ENCODE peak calls at places on chromosomes 7 and 10, in eight cellular contexts. O is pancreas; N is activated CD4-positive, CD25-positive, alpha-beta regulatory T cell; S is AG04450; D is NCI-H1105; X is ovary; L is skeletal muscle cell; B is hypothalamus. M is an unnamed sample.

GRCh38 chr10:73287441-73287840 is 35.0 kb upstream of the MRPS16 start:
- DNase-seq in O (no peak), N (no peak), S (no peak), D (no peak), X (no peak), L (no peak), B (no peak), M (no peak)

GRCh38 chr7:44793919-44794715 is 2.4 kb upstream of the PPIA start:
- DNase-seq in O (no peak), N (no peak), S (no peak), D (no peak), X (no peak), L (no peak), B (no peak), M (no peak)

GRCh38 chr7:27095897-27096755 is at the start of gene HOXA1:
- DNase-seq in O (peak), N (peak), S (peak), D (peak), X (peak), L (peak), B (no peak), M (peak)

GRCh38 chr10:102368072-102368471 is 27.4 kb upstream of the NFKB2 start:
- DNase-seq in O (no peak), N (no peak), S (no peak), D (no peak), X (no peak), L (no peak), B (no peak), M (no peak)

GRCh38 chr10:61882621-61883375 is 18.7 kb upstream of the ARID5B start:
- DNase-seq in O (no peak), N (peak), S (no peak), D (no peak), X (no peak), L (no peak), B (no peak), M (no peak)

GRCh38 chr10:42488416-42488815 is 150.0 kb downstream of the ZNF33B start:
- DNase-seq in O (no peak), N (no peak), S (no peak), D (no peak), X (no peak), L (no peak), B (no peak), M (no peak)

GRCh38 chr10:34549001-34549400 is 266.1 kb downstream of the PARD3 start:
- DNase-seq in O (no peak), N (no peak), S (no peak), D (no peak), X (no peak), L (no peak), B (no peak), M (no peak)

GRCh38 chr10:114916653-114917052 is 21.3 kb upstream of the TRUB1 start:
- DNase-seq in O (no peak), N (no peak), S (no peak), D (no peak), X (no peak), L (no peak), B (no peak), M (no peak)

GRCh38 chr7:45401851-45402250 is 172.3 kb upstream of the ADCY1 start:
- DNase-seq in O (no peak), N (no peak), S (no peak), D (no peak), X (no peak), L (no peak), B (no peak), M (no peak)

GRCh38 chr10:28644647-28645046 is 32.7 kb upstream of the BAMBI start:
- DNase-seq in O (no peak), N (no peak), S (no peak), D (no peak), X (no peak), L (no peak), B (no peak), M (no peak)

GRCh38 chr10:121935702-121936101 is 7.9 kb upstream of the ATE1 start:
- DNase-seq in O (no peak), N (no peak), S (no peak), D (no peak), X (no peak), L (no peak), B (no peak), M (no peak)

GRCh38 chr7:70016044-70016770 is 417.9 kb downstream of the AUTS2 start:
- DNase-seq in O (no peak), N (no peak), S (no peak), D (no peak), X (no peak), L (peak), B (no peak), M (no peak)

GRCh38 chr7:158295966-158296797 is 291.4 kb downstream of the PTPRN2 start:
- DNase-seq in O (no peak), N (no peak), S (no peak), D (no peak), X (no peak), L (no peak), B (no peak), M (no peak)

GRCh38 chr7:132528695-132529094 is 47.6 kb downstream of the PLXNA4 start:
- DNase-seq in O (no peak), N (no peak), S (no peak), D (no peak), X (no peak), L (no peak), B (no peak), M (no peak)

GRCh38 chr7:107167483-107168232 is 1.1 kb upstream of the HBP1 start:
- DNase-seq in O (no peak), N (peak), S (peak), D (peak), X (no peak), L (peak), B (no peak), M (peak)

GRCh38 chr7:137544450-137545058 is 201.0 kb upstream of the PTN start:
- DNase-seq in O (no peak), N (no peak), S (no peak), D (no peak), X (no peak), L (no peak), B (no peak), M (no peak)

GRCh38 chr10:28806951-28807759 is 129.8 kb downstream of the BAMBI start:
- DNase-seq in O (no peak), N (no peak), S (no peak), D (no peak), X (no peak), L (no peak), B (no peak), M (no peak)

GRCh38 chr10:110414563-110415309 is 83.0 kb upstream of the DUSP5 start:
- DNase-seq in O (no peak), N (peak), S (no peak), D (no peak), X (no peak), L (no peak), B (no peak), M (no peak)

GRCh38 chr7:138289864-138290263 is 170.2 kb upstream of the TRIM24 start:
- DNase-seq in O (no peak), N (no peak), S (no peak), D (no peak), X (no peak), L (no peak), B (no peak), M (no peak)

GRCh38 chr7:44569958-44570357 is 3.8 kb downstream of the DDX56 start:
- DNase-seq in O (no peak), N (no peak), S (no peak), D (no peak), X (no peak), L (no peak), B (no peak), M (no peak)

GRCh38 chr7:82599910-82600309 is 156.3 kb upstream of the CACNA2D1 start:
- DNase-seq in O (no peak), N (no peak), S (no peak), D (no peak), X (no peak), L (no peak), B (no peak), M (no peak)

GRCh38 chr7:95472521-95473160 is 13.1 kb upstream of the ASB4 start:
- DNase-seq in O (no peak), N (no peak), S (no peak), D (no peak), X (peak), L (no peak), B (no peak), M (no peak)

GRCh38 chr7:30321992-30322637 is 37.7 kb downstream of the ZNRF2 start:
- DNase-seq in O (no peak), N (no peak), S (no peak), D (no peak), X (no peak), L (no peak), B (no peak), M (no peak)

GRCh38 chr10:122236690-122237306 is 34.3 kb upstream of the BTBD16 start:
- DNase-seq in O (no peak), N (no peak), S (no peak), D (peak), X (no peak), L (no peak), B (no peak), M (no peak)

GRCh38 chr7:90717286-90718060 is 121.4 kb downstream of the CDK14 start:
- DNase-seq in O (no peak), N (no peak), S (no peak), D (no peak), X (no peak), L (peak), B (no peak), M (no peak)

GRCh38 chr7:1670894-1671875 is 1.1 kb downstream of the ELFN1 start:
- DNase-seq in O (peak), N (no peak), S (no peak), D (no peak), X (no peak), L (no peak), B (no peak), M (no peak)

GRCh38 chr7:73721237-73721848 is 1.9 kb upstream of the STX1A start:
- DNase-seq in O (peak), N (no peak), S (no peak), D (peak), X (no peak), L (no peak), B (peak), M (no peak)

GRCh38 chr10:103793920-103794883 is 61.2 kb downstream of the SH3PXD2A start:
- DNase-seq in O (no peak), N (no peak), S (no peak), D (no peak), X (no peak), L (no peak), B (no peak), M (no peak)

GRCh38 chr7:101816499-101817030 is 861 bp upstream of the CUX1 start:
- DNase-seq in O (peak), N (no peak), S (no peak), D (no peak), X (peak), L (no peak), B (peak), M (peak)